ENCODE peak calls at places on chromosomes 6 and 20, in eight cellular contexts. One of them, this sample, is unnamed. For H3K4me1, the result is how much of the 10 kb centered on the place peaks cover.

GRCh38 chr6:136607932-136608772 is 57.9 kb upstream of the MAP7 start:
- DNase-seq in BE2C: peak
- DNase-seq in upper lobe of right lung: peak
- DNase-seq in psoas muscle: peak
- DNase-seq in IMR-90: peak
- DNase-seq in ovary: peak
- DNase-seq in adrenal gland: peak
- DNase-seq in spleen: peak
- DNase-seq in this sample: peak

GRCh38 chr6:71489736-71490135 is 201.1 kb downstream of the OGFRL1 start:
- DNase-seq in BE2C: no peak
- DNase-seq in upper lobe of right lung: no peak
- DNase-seq in psoas muscle: no peak
- DNase-seq in IMR-90: peak
- DNase-seq in ovary: no peak
- DNase-seq in adrenal gland: no peak
- DNase-seq in spleen: no peak
- DNase-seq in this sample: no peak

GRCh38 chr6:6975395-6976111 is 132.2 kb upstream of the RREB1 start:
- DNase-seq in BE2C: no peak
- DNase-seq in upper lobe of right lung: no peak
- DNase-seq in psoas muscle: peak
- DNase-seq in IMR-90: no peak
- DNase-seq in ovary: no peak
- DNase-seq in adrenal gland: no peak
- DNase-seq in spleen: no peak
- DNase-seq in this sample: no peak

GRCh38 chr20:37651932-37652331 is 41.9 kb upstream of the CTNNBL1 start:
- DNase-seq in BE2C: peak
- DNase-seq in upper lobe of right lung: peak
- DNase-seq in psoas muscle: no peak
- DNase-seq in IMR-90: no peak
- DNase-seq in ovary: no peak
- DNase-seq in adrenal gland: no peak
- DNase-seq in spleen: peak
- DNase-seq in this sample: peak

GRCh38 chr6:84515082-84515481 is 249.3 kb downstream of the TBX18 start:
- DNase-seq in BE2C: no peak
- DNase-seq in upper lobe of right lung: no peak
- DNase-seq in psoas muscle: no peak
- DNase-seq in IMR-90: no peak
- DNase-seq in ovary: no peak
- DNase-seq in adrenal gland: no peak
- DNase-seq in spleen: no peak
- DNase-seq in this sample: no peak

GRCh38 chr6:157228421-157229218 is 94.7 kb downstream of the TMEM242 start:
- DNase-seq in BE2C: peak
- DNase-seq in upper lobe of right lung: peak
- DNase-seq in psoas muscle: no peak
- DNase-seq in IMR-90: no peak
- DNase-seq in ovary: no peak
- DNase-seq in adrenal gland: no peak
- DNase-seq in spleen: peak
- DNase-seq in this sample: no peak

GRCh38 chr20:62382306-62383198 is 4.4 kb upstream of the RPS21 start:
- DNase-seq in BE2C: peak
- DNase-seq in upper lobe of right lung: peak
- DNase-seq in psoas muscle: peak
- DNase-seq in IMR-90: peak
- DNase-seq in ovary: peak
- DNase-seq in adrenal gland: peak
- DNase-seq in spleen: peak
- DNase-seq in this sample: peak

GRCh38 chr20:9467995-9468394 is 46.4 kb upstream of the LAMP5 start:
- DNase-seq in BE2C: peak
- DNase-seq in upper lobe of right lung: no peak
- DNase-seq in psoas muscle: no peak
- DNase-seq in IMR-90: no peak
- DNase-seq in ovary: no peak
- DNase-seq in adrenal gland: no peak
- DNase-seq in spleen: no peak
- DNase-seq in this sample: no peak

GRCh38 chr20:53828673-53829085 is 235.0 kb upstream of the ZNF217 start:
- DNase-seq in BE2C: no peak
- DNase-seq in upper lobe of right lung: no peak
- DNase-seq in psoas muscle: no peak
- DNase-seq in IMR-90: peak
- DNase-seq in ovary: no peak
- DNase-seq in adrenal gland: no peak
- DNase-seq in spleen: no peak
- DNase-seq in this sample: no peak

GRCh38 chr20:64193058-64193457 is 28.8 kb downstream of the MYT1 start:
- DNase-seq in BE2C: no peak
- DNase-seq in upper lobe of right lung: no peak
- DNase-seq in psoas muscle: no peak
- DNase-seq in IMR-90: no peak
- DNase-seq in ovary: no peak
- DNase-seq in adrenal gland: no peak
- DNase-seq in spleen: no peak
- DNase-seq in this sample: no peak

GRCh38 chr6:127177030-127177928 is 58.8 kb downstream of the RSPO3 start:
- DNase-seq in BE2C: no peak
- DNase-seq in upper lobe of right lung: no peak
- DNase-seq in psoas muscle: no peak
- DNase-seq in IMR-90: peak
- DNase-seq in ovary: no peak
- DNase-seq in adrenal gland: no peak
- DNase-seq in spleen: no peak
- DNase-seq in this sample: no peak

GRCh38 chr6:48036316-48036715 is 74.7 kb downstream of the PTCHD4 start:
- DNase-seq in BE2C: no peak
- DNase-seq in upper lobe of right lung: no peak
- DNase-seq in psoas muscle: no peak
- DNase-seq in IMR-90: peak
- DNase-seq in ovary: no peak
- DNase-seq in adrenal gland: no peak
- DNase-seq in spleen: no peak
- DNase-seq in this sample: no peak

GRCh38 chr20:46218656-46219055 is 89.6 kb downstream of the CDH22 start:
- DNase-seq in BE2C: no peak
- DNase-seq in upper lobe of right lung: no peak
- DNase-seq in psoas muscle: no peak
- DNase-seq in IMR-90: no peak
- DNase-seq in ovary: no peak
- DNase-seq in adrenal gland: no peak
- DNase-seq in spleen: no peak
- DNase-seq in this sample: no peak
- H3K4me1 ChIP-seq in BE2C: under half
- H3K4me1 ChIP-seq in upper lobe of right lung: under half
- H3K4me1 ChIP-seq in psoas muscle: under half
- H3K4me1 ChIP-seq in IMR-90: under half
- H3K4me1 ChIP-seq in ovary: under half
- H3K4me1 ChIP-seq in adrenal gland: under half
- H3K4me1 ChIP-seq in spleen: under half
- H3K4me1 ChIP-seq in this sample: under half

GRCh38 chr20:25223179-25223661 is 24.7 kb upstream of the PYGB start:
- DNase-seq in BE2C: peak
- DNase-seq in upper lobe of right lung: no peak
- DNase-seq in psoas muscle: no peak
- DNase-seq in IMR-90: peak
- DNase-seq in ovary: no peak
- DNase-seq in adrenal gland: no peak
- DNase-seq in spleen: no peak
- DNase-seq in this sample: peak
- TF ChIP-seq CTCF in BE2C: no peak
- TF ChIP-seq CTCF in upper lobe of right lung: no peak
- TF ChIP-seq CTCF in psoas muscle: no peak
- TF ChIP-seq CTCF in IMR-90: peak
- TF ChIP-seq CTCF in ovary: no peak
- TF ChIP-seq CTCF in adrenal gland: no peak
- TF ChIP-seq CTCF in spleen: no peak
- TF ChIP-seq CTCF in this sample: no peak

GRCh38 chr6:53458097-53458866 is 86.6 kb downstream of the GCLC start:
- DNase-seq in BE2C: no peak
- DNase-seq in upper lobe of right lung: no peak
- DNase-seq in psoas muscle: no peak
- DNase-seq in IMR-90: no peak
- DNase-seq in ovary: no peak
- DNase-seq in adrenal gland: no peak
- DNase-seq in spleen: no peak
- DNase-seq in this sample: no peak
- H3K4me1 ChIP-seq in BE2C: under half
- H3K4me1 ChIP-seq in upper lobe of right lung: under half
- H3K4me1 ChIP-seq in psoas muscle: under half
- H3K4me1 ChIP-seq in IMR-90: under half
- H3K4me1 ChIP-seq in ovary: under half
- H3K4me1 ChIP-seq in adrenal gland: under half
- H3K4me1 ChIP-seq in spleen: under half
- H3K4me1 ChIP-seq in this sample: under half

GRCh38 chr6:132526461-132526860 is 11.6 kb upstream of the TAAR9 start:
- DNase-seq in BE2C: no peak
- DNase-seq in upper lobe of right lung: no peak
- DNase-seq in psoas muscle: no peak
- DNase-seq in IMR-90: no peak
- DNase-seq in ovary: no peak
- DNase-seq in adrenal gland: no peak
- DNase-seq in spleen: no peak
- DNase-seq in this sample: no peak

GRCh38 chr6:132527791-132528190 is 10.3 kb upstream of the TAAR9 start:
- DNase-seq in BE2C: no peak
- DNase-seq in upper lobe of right lung: no peak
- DNase-seq in psoas muscle: no peak
- DNase-seq in IMR-90: peak
- DNase-seq in ovary: no peak
- DNase-seq in adrenal gland: no peak
- DNase-seq in spleen: no peak
- DNase-seq in this sample: no peak

GRCh38 chr6:132524639-132525038 is 11.7 kb upstream of the STX7 start:
- DNase-seq in BE2C: no peak
- DNase-seq in upper lobe of right lung: no peak
- DNase-seq in psoas muscle: no peak
- DNase-seq in IMR-90: no peak
- DNase-seq in ovary: no peak
- DNase-seq in adrenal gland: no peak
- DNase-seq in spleen: no peak
- DNase-seq in this sample: no peak

GRCh38 chr6:132525866-132526265 is 12.2 kb upstream of the TAAR9 start:
- DNase-seq in BE2C: no peak
- DNase-seq in upper lobe of right lung: no peak
- DNase-seq in psoas muscle: no peak
- DNase-seq in IMR-90: no peak
- DNase-seq in ovary: no peak
- DNase-seq in adrenal gland: no peak
- DNase-seq in spleen: no peak
- DNase-seq in this sample: no peak

GRCh38 chr6:132530293-132530974 is 7.6 kb upstream of the TAAR9 start:
- DNase-seq in BE2C: peak
- DNase-seq in upper lobe of right lung: no peak
- DNase-seq in psoas muscle: no peak
- DNase-seq in IMR-90: peak
- DNase-seq in ovary: peak
- DNase-seq in adrenal gland: peak
- DNase-seq in spleen: no peak
- DNase-seq in this sample: peak
- TF ChIP-seq CTCF in BE2C: peak
- TF ChIP-seq CTCF in upper lobe of right lung: peak
- TF ChIP-seq CTCF in psoas muscle: peak
- TF ChIP-seq CTCF in IMR-90: peak
- TF ChIP-seq CTCF in ovary: peak
- TF ChIP-seq CTCF in adrenal gland: peak
- TF ChIP-seq CTCF in spleen: peak
- TF ChIP-seq CTCF in this sample: peak

DNA sequence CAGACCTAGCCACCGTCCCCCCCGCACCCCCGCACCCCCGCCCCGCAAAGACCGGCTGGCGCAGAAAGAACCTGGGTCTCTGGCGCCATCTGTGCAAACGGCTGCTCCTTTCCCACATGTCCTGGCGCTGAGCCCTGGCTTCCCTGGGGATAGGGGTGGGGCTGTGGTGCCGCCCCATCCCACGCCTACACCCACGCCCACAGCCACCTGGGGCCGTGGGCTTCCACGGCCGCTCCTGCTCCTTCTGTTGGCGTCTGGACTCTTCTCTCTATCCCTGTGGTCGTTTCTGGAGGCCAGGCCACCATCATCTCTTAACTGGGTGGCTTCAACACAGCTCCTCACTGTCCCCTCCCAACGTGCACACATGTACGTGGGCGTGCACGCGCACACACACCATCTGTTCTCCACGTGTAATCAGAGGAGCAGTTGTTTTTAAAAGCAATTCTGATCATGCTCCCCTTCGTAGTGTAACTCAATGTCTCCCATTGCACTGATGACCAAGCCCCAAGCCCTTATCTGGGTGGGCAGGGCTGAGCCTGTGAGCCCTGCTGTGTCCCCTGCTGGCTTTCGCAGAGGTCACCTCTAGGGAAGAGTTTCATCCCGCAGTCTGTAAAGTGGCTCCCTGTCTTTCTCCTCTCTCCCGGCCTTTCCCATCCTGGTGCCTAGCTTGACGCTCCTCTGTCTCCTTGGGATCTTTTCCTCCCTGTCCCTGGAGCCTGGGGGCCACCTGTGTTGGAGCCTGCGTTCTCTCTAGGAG is 31.9 kb upstream of the FAM83D start:
- DNase-seq in BE2C: no peak
- DNase-seq in upper lobe of right lung: no peak
- DNase-seq in psoas muscle: peak
- DNase-seq in IMR-90: no peak
- DNase-seq in ovary: no peak
- DNase-seq in adrenal gland: no peak
- DNase-seq in spleen: no peak
- DNase-seq in this sample: no peak
- H3K4me1 ChIP-seq in BE2C: under half
- H3K4me1 ChIP-seq in upper lobe of right lung: under half
- H3K4me1 ChIP-seq in psoas muscle: under half
- H3K4me1 ChIP-seq in IMR-90: under half
- H3K4me1 ChIP-seq in ovary: under half
- H3K4me1 ChIP-seq in adrenal gland: under half
- H3K4me1 ChIP-seq in spleen: under half
- H3K4me1 ChIP-seq in this sample: under half

GRCh38 chr6:24339932-24340331 is 17.9 kb downstream of the DCDC2 start:
- DNase-seq in BE2C: no peak
- DNase-seq in upper lobe of right lung: no peak
- DNase-seq in psoas muscle: no peak
- DNase-seq in IMR-90: no peak
- DNase-seq in ovary: no peak
- DNase-seq in adrenal gland: no peak
- DNase-seq in spleen: no peak
- DNase-seq in this sample: no peak
- TF ChIP-seq CTCF in BE2C: no peak
- TF ChIP-seq CTCF in upper lobe of right lung: no peak
- TF ChIP-seq CTCF in psoas muscle: no peak
- TF ChIP-seq CTCF in IMR-90: no peak
- TF ChIP-seq CTCF in ovary: no peak
- TF ChIP-seq CTCF in adrenal gland: no peak
- TF ChIP-seq CTCF in spleen: no peak
- TF ChIP-seq CTCF in this sample: no peak

GRCh38 chr6:146041282-146041681 is 12.4 kb downstream of the GRM1 start:
- DNase-seq in BE2C: peak
- DNase-seq in upper lobe of right lung: no peak
- DNase-seq in psoas muscle: no peak
- DNase-seq in IMR-90: no peak
- DNase-seq in ovary: no peak
- DNase-seq in adrenal gland: no peak
- DNase-seq in spleen: no peak
- DNase-seq in this sample: no peak
- H3K4me1 ChIP-seq in BE2C: under half
- H3K4me1 ChIP-seq in upper lobe of right lung: under half
- H3K4me1 ChIP-seq in psoas muscle: under half
- H3K4me1 ChIP-seq in IMR-90: under half
- H3K4me1 ChIP-seq in ovary: under half
- H3K4me1 ChIP-seq in adrenal gland: under half
- H3K4me1 ChIP-seq in spleen: under half
- H3K4me1 ChIP-seq in this sample: under half